ENCODE peak calls at places on chromosomes 2 and 18, in six cellular contexts. A, Q, G, E, U and B are unnamed samples.

GRCh38 chr2:96760986-96761832 is 507 bp downstream of the CNNM4 start:
- DNase-seq in A (no peak), G (no peak), U (no peak), E (no peak), Q (peak; percentile 90), B (no peak)

GRCh38 chr2:121319941-121320340 is 34.9 kb upstream of the TFCP2L1 start:
- DNase-seq in G (no peak), A (no peak), E (no peak), U (no peak), Q (no peak), B (no peak)

GRCh38 chr2:96806468-96807126 is 9.5 kb upstream of the CNNM3 start:
- DNase-seq in G (no peak), E (peak; percentile 79), U (no peak), Q (peak; percentile 53), A (no peak), B (no peak)

GRCh38 chr2:217943379-217944321 is 59.1 kb downstream of the TNS1 start:
- DNase-seq in A (no peak), G (peak; percentile 71), U (no peak), E (no peak), Q (peak; percentile 97), B (no peak)

GRCh38 chr18:63788447-63789096 is 13.4 kb downstream of the SERPINB7 start:
- DNase-seq in E (no peak), G (peak; percentile 82), Q (no peak), U (peak; percentile 88), A (peak; percentile 91), B (peak; percentile 62)

GRCh38 chr18:67292814-67293213 is 223.7 kb downstream of the DSEL start:
- DNase-seq in E (no peak), Q (no peak), U (no peak), A (no peak), G (no peak), B (no peak)

GRCh38 chr18:22272242-22272641 is 102.9 kb downstream of the GATA6 start:
- DNase-seq in Q (no peak), G (no peak), U (no peak), A (no peak), E (no peak), B (no peak)

GRCh38 chr2:221268631-221269030 is 303.5 kb downstream of the EPHA4 start:
- DNase-seq in E (no peak), U (no peak), Q (no peak), G (no peak), A (no peak), B (no peak)

GRCh38 chr2:153875801-153876466 is 4.2 kb downstream of the GALNT13 start:
- DNase-seq in G (no peak), Q (no peak), E (no peak), U (no peak), A (no peak), B (no peak)

GRCh38 chr18:47260138-47260923 is 8.9 kb upstream of the SKOR2 start:
- DNase-seq in E (peak; percentile 72), A (no peak), U (no peak), Q (peak; percentile 71), G (peak; percentile 50), B (no peak)

GRCh38 chr2:68831688-68832087 is 39.5 kb downstream of the BMP10 start:
- DNase-seq in U (no peak), A (no peak), Q (no peak), G (peak; percentile 47), E (no peak), B (no peak)

GRCh38 chr2:72027426-72028161 is 120.1 kb downstream of the CYP26B1 start:
- DNase-seq in A (no peak), Q (no peak), E (no peak), U (no peak), G (no peak), B (no peak)

GRCh38 chr2:51153236-51153635 is 121.3 kb upstream of the NRXN1 start:
- DNase-seq in Q (no peak), U (no peak), G (peak; percentile 20), A (no peak), E (no peak), B (no peak)

GRCh38 chr2:169734172-169734847 is 678 bp downstream of the KLHL23 start:
- DNase-seq in U (no peak), G (peak; percentile 23), A (no peak), E (peak; percentile 70), Q (no peak), B (no peak)

GRCh38 chr2:9558948-9559381 is 3.3 kb upstream of the ADAM17 start:
- DNase-seq in G (peak; percentile 93), U (peak; percentile 61), A (peak; percentile 68), Q (no peak), E (no peak), B (peak; percentile 96)

GRCh38 chr2:65800998-65801397 is 368.6 kb upstream of the SPRED2 start:
- DNase-seq in U (no peak), G (peak; percentile 43), E (no peak), Q (no peak), A (no peak), B (no peak)

GRCh38 chr2:112187805-112188596 is 49.8 kb downstream of the FBLN7 start:
- DNase-seq in G (peak; percentile 17), U (no peak), E (peak; percentile 61), A (peak; percentile 18), Q (no peak), B (no peak)

GRCh38 chr2:15976334-15976733 is 36.0 kb downstream of the MYCN start:
- DNase-seq in A (no peak), U (no peak), E (no peak), G (no peak), Q (no peak), B (no peak)

GRCh38 chr2:105803337-105803736 is 58.6 kb downstream of the NCK2 start:
- DNase-seq in U (no peak), G (no peak), Q (no peak), A (no peak), E (no peak), B (no peak)

GRCh38 chr18:45839415-45840395 is 14.2 kb downstream of the SIGLEC15 start:
- DNase-seq in U (peak; percentile 54), G (peak; percentile 92), A (no peak), E (no peak), Q (no peak), B (no peak)

GRCh38 chr18:10449396-10449795 is 5.0 kb upstream of the APCDD1 start:
- DNase-seq in G (no peak), U (no peak), E (no peak), Q (no peak), A (no peak), B (peak; percentile 9)

GRCh38 chr2:119409506-119409905 is 22.1 kb upstream of the TMEM37 start:
- DNase-seq in Q (no peak), A (no peak), E (no peak), G (no peak), U (no peak), B (no peak)

GRCh38 chr2:132911726-132912724 is 242.0 kb upstream of the LYPD1 start:
- DNase-seq in A (no peak), U (no peak), E (no peak), Q (no peak), G (peak; percentile 13), B (no peak)

DNA sequence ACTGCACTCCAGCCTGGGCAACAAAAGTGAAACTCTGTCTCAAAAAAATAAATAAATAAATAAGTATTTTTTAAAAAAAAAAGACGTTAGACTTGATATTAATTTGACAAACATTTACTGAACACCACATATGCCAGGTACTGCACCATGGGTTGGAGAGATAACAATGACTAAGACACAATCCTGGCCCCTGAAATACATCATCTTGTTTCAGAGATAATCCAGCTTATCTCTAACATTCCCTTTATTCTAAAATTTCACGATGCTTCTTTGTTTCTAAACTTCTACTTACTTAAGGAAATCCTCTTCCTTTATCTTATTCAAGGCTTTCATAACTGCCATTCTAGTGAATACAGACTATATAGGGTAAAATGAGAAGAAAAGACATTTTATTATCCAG is 55.0 kb upstream of the PEX13 start:
- DNase-seq in A (no peak), U (no peak), G (no peak), E (no peak), Q (no peak), B (no peak)
- TF ChIP-seq CTCF in A (no peak), U (no peak), G (no peak), E (no peak), Q (no peak), B (no peak)

GRCh38 chr2:1053781-1054180 is 103.1 kb downstream of the SNTG2 start:
- DNase-seq in G (no peak), A (no peak), E (no peak), Q (no peak), U (no peak), B (no peak)

GRCh38 chr2:1049691-1050090 is 99.0 kb downstream of the SNTG2 start:
- DNase-seq in A (no peak), G (peak; percentile 87), E (no peak), Q (no peak), U (no peak), B (no peak)

GRCh38 chr2:1051585-1051984 is 100.9 kb downstream of the SNTG2 start:
- DNase-seq in G (no peak), A (no peak), Q (no peak), U (no peak), E (no peak), B (no peak)

GRCh38 chr2:1052671-1053270 is 102.1 kb downstream of the SNTG2 start:
- DNase-seq in A (peak; percentile 25), Q (no peak), E (no peak), U (no peak), G (peak; percentile 86), B (peak; percentile 26)

GRCh38 chr2:1051075-1051474 is 100.4 kb downstream of the SNTG2 start:
- DNase-seq in E (no peak), A (no peak), Q (no peak), G (peak; percentile 31), U (no peak), B (no peak)
- TF ChIP-seq CTCF in E (no peak), A (peak; percentile 26), Q (no peak), G (peak; percentile 40), U (peak; percentile 19), B (peak; percentile 28)

DNA sequence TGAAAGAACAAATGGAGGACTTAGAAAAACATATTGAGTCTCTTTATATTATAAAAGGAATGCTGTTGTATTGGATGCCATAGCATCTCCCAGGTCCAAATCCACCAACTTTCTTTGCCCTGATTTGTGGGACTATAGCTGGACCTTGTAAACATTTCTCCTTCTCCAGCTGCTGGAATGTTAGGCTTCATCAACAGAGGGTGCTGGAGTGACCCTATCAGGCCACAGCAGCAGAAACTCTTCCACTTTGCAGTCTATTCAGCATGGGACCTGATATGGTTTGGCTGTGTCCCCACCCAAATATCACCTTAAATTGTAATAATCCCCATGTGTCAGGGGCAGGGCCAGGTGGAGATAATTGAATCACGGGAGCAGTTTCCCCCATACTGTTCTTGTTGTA is 138.4 kb upstream of the ARL4C start:
- DNase-seq in E (no peak), U (no peak), A (no peak), Q (no peak), G (peak; percentile 51), B (no peak)
- TF ChIP-seq CTCF in E (no peak), U (no peak), A (no peak), Q (no peak), G (peak; percentile 54), B (peak; percentile 37)

DNA sequence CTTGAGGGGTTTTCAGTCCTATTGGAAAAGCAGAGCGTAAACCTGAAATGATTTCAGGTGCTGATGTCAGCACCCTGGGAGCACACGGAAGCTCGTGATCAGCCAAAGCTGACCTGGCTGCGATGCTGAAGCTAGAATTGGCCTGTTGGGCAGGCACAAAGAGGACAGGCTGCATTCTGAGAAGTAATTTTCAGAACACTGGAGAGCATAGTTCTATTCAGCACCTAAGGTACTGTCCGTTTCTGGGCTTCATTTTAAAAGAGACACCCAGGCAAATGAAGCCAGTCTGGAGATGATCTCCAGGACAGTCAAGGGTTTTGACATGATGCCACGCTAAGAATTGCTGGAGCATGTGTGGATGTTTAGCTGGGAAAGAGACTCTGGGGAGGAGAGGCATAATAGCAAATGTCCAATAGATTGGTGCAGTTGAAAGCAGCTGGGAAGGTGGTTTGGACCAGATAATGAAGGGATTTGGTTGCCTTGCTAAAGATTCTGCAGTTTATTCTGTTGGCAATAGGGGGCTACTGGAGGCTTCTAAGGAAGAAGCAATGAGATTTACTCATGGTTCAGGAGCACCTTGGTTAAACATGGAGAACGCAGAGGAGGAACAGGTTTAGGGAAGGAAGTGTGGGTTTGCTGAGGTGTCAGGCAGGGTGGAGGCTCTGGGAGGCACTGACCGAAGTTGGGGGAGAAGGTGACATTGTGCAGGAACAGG is 86.6 kb downstream of the ACOXL start:
- DNase-seq in E (no peak), G (peak; percentile 32), U (no peak), Q (no peak), A (no peak), B (no peak)
- TF ChIP-seq CTCF in E (no peak), G (peak; percentile 47), U (no peak), Q (no peak), A (peak; percentile 10), B (peak; percentile 9)